ENCODE peak calls at places on chromosomes 16 and 17, in six cellular contexts. I is colonic mucosa, V is PC-3, L is DND-41, F is GM23248, X is IMR-90. K is an unnamed sample. For H3K9me3, the result is how much of the 10 kb centered on the place peaks cover.

GRCh38 chr17:72717676-72718075 is 374.8 kb downstream of the SLC39A11 start:
- DNase-seq in I (no peak), V (peak), L (no peak), F (no peak), X (no peak), K (no peak)

GRCh38 chr16:73890524-73891500 is 405.8 kb upstream of the PSMD7 start:
- DNase-seq in I (no peak), V (no peak), L (peak), F (no peak), X (peak), K (peak)

GRCh38 chr17:49716952-49717351 is 9.2 kb upstream of the SLC35B1 start:
- DNase-seq in I (no peak), V (no peak), L (no peak), F (no peak), X (no peak), K (no peak)

GRCh38 chr17:79191270-79191934 is 116.8 kb downstream of the ENGASE start:
- DNase-seq in I (no peak), V (no peak), L (no peak), F (no peak), X (no peak), K (peak)

GRCh38 chr17:77441130-77441920 is 300.6 kb downstream of the SEC14L1 start:
- DNase-seq in I (peak), V (no peak), L (peak), F (no peak), X (no peak), K (no peak)

GRCh38 chr16:11164482-11165270 is 91.3 kb downstream of the SOCS1 start:
- DNase-seq in I (no peak), V (no peak), L (no peak), F (no peak), X (no peak), K (no peak)

GRCh38 chr16:75575976-75576375 is 9.8 kb downstream of the GABARAPL2 start:
- DNase-seq in I (no peak), V (no peak), L (no peak), F (no peak), X (no peak), K (no peak)

GRCh38 chr16:4110680-4111079 is 5.6 kb downstream of the ADCY9 start:
- DNase-seq in I (peak), V (no peak), L (no peak), F (peak), X (no peak), K (no peak)

GRCh38 chr17:45918241-45918745 is 23.9 kb downstream of the MAPT start:
- DNase-seq in I (no peak), V (no peak), L (no peak), F (no peak), X (no peak), K (no peak)

GRCh38 chr16:84883301-84883700 is 63.5 kb downstream of the CRISPLD2 start:
- DNase-seq in I (no peak), V (no peak), L (no peak), F (peak), X (no peak), K (peak)

GRCh38 chr16:57299719-57300386 is 15.4 kb upstream of the PLLP start:
- DNase-seq in I (peak), V (peak), L (peak), F (peak), X (peak), K (peak)

GRCh38 chr16:11560701-11561439 is 25.8 kb downstream of the LITAF start:
- DNase-seq in I (no peak), V (no peak), L (no peak), F (no peak), X (no peak), K (peak)

GRCh38 chr16:72947379-72948237 is 100.3 kb downstream of the ZFHX3 start:
- DNase-seq in I (no peak), V (no peak), L (no peak), F (peak), X (no peak), K (no peak)

GRCh38 chr16:85777583-85778310 is 21.6 kb downstream of the EMC8 start:
- DNase-seq in I (no peak), V (peak), L (no peak), F (peak), X (peak), K (no peak)

GRCh38 chr17:82019905-82020873 is 2.5 kb downstream of the CENPX start:
- DNase-seq in I (peak), V (peak), L (peak), F (peak), X (peak), K (peak)

GRCh38 chr17:65674246-65675045 is 113.0 kb upstream of the AXIN2 start:
- DNase-seq in I (no peak), V (peak), L (no peak), F (peak), X (no peak), K (no peak)

GRCh38 chr17:10968007-10968406 is 130.1 kb upstream of the PIRT start:
- DNase-seq in I (no peak), V (no peak), L (no peak), F (no peak), X (no peak), K (no peak)

GRCh38 chr16:31780342-31780741 is 93.3 kb upstream of the ZNF267 start:
- DNase-seq in I (no peak), V (no peak), L (no peak), F (no peak), X (no peak), K (no peak)

DNA sequence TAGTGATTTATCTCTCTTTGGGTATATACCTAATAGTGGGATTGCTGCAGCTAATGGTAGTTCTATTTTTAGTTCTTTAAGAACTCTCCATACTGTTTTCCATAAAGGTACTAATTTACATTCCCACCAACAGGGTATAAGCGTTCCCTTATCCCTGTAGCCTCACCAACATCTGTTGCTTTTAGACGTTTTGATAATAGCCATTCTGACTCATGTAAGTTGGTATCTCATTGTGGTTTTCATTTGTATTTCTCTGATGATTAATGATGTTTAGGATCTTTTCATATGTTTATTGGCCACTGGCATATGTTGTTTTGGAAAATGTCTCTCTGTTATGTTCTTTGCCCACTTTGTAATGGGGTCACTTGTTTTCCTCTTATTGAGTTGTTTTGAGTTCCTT is 88.5 kb upstream of the ZNF267 start:
- DNase-seq in I (no peak), V (no peak), L (no peak), F (no peak), X (no peak), K (no peak)
- H3K9me3 ChIP-seq in I (under half), V (under half), L (under half), F (under half), X (under half), K (half or more)

GRCh38 chr17:29177871-29178749 is 2.1 kb downstream of the MYO18A start:
- DNase-seq in I (peak), V (peak), L (no peak), F (no peak), X (no peak), K (peak)
- H3K9ac ChIP-seq in I (peak), V (peak), L (no peak), F (no peak), X (no peak), K (peak)

DNA sequence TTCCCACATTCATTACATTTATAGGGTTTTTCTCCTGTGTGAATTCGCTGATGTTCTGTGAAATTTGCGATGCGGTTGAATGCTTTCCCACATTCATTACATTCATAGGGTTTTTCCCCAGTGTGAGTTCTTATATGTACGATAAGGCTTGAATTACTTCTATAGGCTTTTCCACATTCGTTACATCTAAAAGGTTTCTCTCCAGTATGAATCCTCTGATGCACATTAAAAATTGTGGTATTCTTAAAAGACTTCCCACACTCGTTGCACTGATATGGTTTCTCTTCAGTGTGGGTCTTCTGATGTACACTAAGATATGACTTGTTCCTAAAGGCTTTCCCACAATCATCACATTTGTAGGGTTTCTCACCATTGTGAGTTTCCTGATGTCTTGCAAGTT is 30.4 kb downstream of the ZNF624 start:
- DNase-seq in I (no peak), V (no peak), L (no peak), F (no peak), X (no peak), K (no peak)
- H3K9me3 ChIP-seq in I (under half), V (half or more), L (half or more), F (under half), X (half or more), K (half or more)

GRCh38 chr17:41679740-41680425 is 8.8 kb upstream of the EIF1 start:
- DNase-seq in I (no peak), V (no peak), L (no peak), F (no peak), X (no peak), K (peak)
- H3K9ac ChIP-seq in I (no peak), V (no peak), L (peak), F (peak), X (no peak), K (no peak)

GRCh38 chr16:71912483-71912882 is 17.2 kb downstream of the IST1 start:
- DNase-seq in I (no peak), V (no peak), L (no peak), F (no peak), X (no peak), K (no peak)
- H3K9me3 ChIP-seq in I (under half), V (under half), L (under half), F (under half), X (under half), K (under half)

DNA sequence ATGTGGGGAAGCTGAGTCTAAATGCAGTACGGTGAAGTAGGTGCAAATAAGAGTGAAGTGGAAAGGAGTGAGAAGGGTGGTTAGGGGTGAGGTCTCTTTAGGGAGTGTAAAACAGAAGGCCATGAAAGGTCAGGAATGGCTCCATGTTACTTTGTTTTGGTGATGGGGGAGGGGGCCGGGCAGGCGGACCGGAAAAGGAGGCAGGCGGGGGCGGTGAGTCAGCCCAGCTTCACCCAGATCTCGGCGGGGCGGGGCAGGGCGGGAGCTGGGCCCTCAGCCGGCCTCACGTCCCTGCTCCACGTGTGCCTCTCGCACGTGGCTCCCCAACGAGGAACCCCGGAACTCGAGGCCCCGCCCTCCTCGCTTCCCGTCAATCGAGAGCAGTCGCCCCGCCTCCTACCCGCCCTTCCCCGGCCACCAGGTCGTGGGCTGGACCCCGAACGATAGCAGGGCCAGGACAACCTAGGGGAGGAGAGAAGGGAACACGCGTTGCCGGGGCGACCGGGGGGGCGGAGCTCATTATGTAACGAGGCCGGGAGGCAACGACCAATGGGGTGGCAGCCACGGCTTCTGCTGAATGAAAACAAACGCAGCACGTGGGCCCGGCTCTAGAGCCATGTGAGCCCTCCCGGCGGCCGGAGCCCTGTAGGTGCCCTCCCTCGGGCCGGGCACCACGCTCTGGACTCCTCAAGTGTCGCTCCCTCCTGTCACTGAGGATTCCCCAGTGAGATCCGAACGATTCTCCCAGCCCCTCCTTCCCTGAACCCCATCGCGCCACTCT is 1.4 kb downstream of the NR1D1 start:
- DNase-seq in I (peak), V (peak), L (peak), F (peak), X (peak), K (peak)
- H3K9ac ChIP-seq in I (peak), V (peak), L (peak), F (peak), X (peak), K (peak)

DNA sequence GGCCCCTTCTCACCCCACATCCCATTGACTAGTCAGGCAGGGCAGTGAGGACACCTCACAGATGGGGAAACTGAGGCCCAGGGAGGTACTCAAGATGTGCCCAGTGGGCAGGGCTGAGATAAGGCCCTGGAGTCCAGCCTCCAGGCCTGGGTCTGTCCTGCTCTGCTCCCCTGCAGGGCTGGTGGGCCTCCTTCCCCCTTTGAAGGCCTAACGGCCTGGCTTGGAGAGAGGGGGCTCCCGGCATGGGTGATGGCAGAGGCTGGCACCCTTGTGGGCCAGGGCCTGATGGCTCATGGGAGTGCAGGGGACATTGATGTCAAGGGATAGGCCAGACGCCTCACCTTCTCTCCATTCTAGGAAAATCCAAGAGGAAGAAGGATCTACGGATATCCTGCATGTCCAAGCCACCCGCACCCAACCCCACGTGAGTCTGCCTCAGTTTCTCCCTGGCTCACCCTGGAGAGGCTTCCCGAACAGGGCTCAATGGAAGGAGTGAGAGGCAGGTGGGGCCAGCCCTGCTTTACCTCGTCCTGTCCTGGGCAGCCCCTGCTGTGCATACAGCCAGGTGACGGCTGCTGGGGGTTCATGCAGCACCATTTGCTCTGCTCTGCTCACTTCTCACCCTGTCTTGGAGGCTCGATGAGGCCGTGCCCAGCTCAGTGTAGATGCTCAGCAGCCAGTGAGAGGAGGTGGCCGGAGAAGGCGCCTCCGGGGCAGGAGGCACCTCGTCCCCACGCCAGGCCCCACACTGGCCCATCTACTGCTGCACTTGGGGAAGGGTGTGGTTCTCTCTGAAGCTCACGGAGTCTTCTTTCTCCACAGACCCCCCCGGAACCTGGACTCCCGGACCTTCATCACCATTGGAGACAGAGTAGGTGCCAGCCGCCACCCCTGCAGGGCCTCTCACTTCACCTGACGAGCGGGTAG is 13.8 kb downstream of the MAP2K3 start:
- DNase-seq in I (no peak), V (no peak), L (no peak), F (peak), X (no peak), K (no peak)
- H3K9me3 ChIP-seq in I (under half), V (under half), L (under half), F (under half), X (under half), K (under half)

DNA sequence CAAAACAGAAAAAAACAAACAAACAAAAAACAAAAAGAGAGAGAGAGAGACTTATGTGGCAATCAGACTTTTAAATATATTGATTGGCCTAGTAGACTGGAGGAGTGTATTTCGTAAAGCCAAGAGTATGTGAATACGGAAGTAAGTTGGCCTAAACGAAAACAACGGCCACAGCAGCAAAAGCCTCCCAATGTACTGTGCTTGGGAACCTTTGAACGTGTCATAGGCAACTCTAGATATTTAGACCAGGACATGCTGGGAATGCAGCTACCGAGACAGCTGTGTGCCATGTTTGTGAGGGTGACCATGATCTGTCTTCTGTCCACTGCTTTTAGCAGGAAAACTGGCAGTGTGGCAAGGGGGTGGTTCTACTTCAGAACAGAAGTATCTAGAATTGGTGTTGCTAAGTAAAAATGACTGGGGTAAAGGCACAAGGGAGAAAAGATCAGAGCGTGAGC is 7.4 kb downstream of the MAF start:
- DNase-seq in I (no peak), V (no peak), L (no peak), F (no peak), X (no peak), K (no peak)
- H3K9ac ChIP-seq in I (no peak), V (no peak), L (no peak), F (no peak), X (no peak), K (no peak)

GRCh38 chr17:5181509-5182305 is 10.0 kb downstream of the ZNF594 start:
- DNase-seq in I (no peak), V (no peak), L (no peak), F (no peak), X (no peak), K (peak)
- H3K9me3 ChIP-seq in I (under half), V (under half), L (half or more), F (under half), X (half or more), K (half or more)

DNA sequence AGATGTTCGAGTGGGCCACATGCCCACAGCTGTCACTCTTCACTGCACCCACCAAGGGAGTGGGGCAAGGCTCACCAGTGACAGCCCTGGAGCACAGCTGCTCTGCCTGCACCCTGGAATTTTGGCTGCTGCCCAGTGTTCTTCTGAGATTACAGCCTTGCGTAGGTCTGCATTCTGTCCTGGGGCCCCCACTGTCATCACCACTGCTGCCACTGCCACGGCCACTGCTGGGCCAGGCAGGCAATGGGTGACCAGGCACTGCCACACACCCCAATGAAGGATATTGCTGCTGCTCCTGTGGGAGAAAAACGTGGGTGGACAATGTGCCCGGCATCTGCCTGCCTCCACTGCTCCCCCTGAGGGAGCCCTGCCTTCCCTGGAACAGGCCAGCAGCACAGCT is 1717.0 kb downstream of the TP53TG3F start:
- DNase-seq in I (no peak), V (no peak), L (no peak), F (no peak), X (no peak), K (no peak)
- H3K9ac ChIP-seq in I (no peak), V (no peak), L (no peak), F (no peak), X (no peak), K (no peak)

K was measured in endodermal cell.